ENCODE peak calls at places on chromosomes 12 and 14, in seven cellular contexts. One of them, this sample, is unnamed. For H4K20me1, the result is how much of the 10 kb centered on the place peaks cover.

GRCh38 chr14:37596790-37597189 is 1.4 kb downstream of the TTC6 start:
- DNase-seq in endothelial cell of umbilical vein: no peak
- DNase-seq in hepatocyte: no peak
- DNase-seq in neural progenitor cell: peak
- DNase-seq in fibroblast of lung: no peak
- DNase-seq in IMR-90: no peak
- DNase-seq in PC-3: peak
- DNase-seq in this sample: peak

GRCh38 chr12:113591480-113591971 is 119.9 kb upstream of the LHX5 start:
- DNase-seq in hepatocyte: peak
- DNase-seq in PC-3: peak
- DNase-seq in endothelial cell of umbilical vein: no peak
- DNase-seq in fibroblast of lung: no peak
- DNase-seq in neural progenitor cell: peak
- DNase-seq in IMR-90: no peak
- DNase-seq in this sample: peak

GRCh38 chr14:78022059-78022458 is 148.1 kb upstream of the NRXN3 start:
- DNase-seq in neural progenitor cell: peak
- DNase-seq in fibroblast of lung: peak
- DNase-seq in hepatocyte: peak
- DNase-seq in endothelial cell of umbilical vein: peak
- DNase-seq in PC-3: peak
- DNase-seq in IMR-90: peak
- DNase-seq in this sample: peak

GRCh38 chr12:14665354-14666348 is 30.7 kb downstream of the GUCY2C start:
- DNase-seq in fibroblast of lung: no peak
- DNase-seq in PC-3: no peak
- DNase-seq in IMR-90: no peak
- DNase-seq in hepatocyte: no peak
- DNase-seq in neural progenitor cell: peak
- DNase-seq in endothelial cell of umbilical vein: no peak
- DNase-seq in this sample: no peak

GRCh38 chr14:31090872-31091764 is 64.9 kb upstream of the STRN3 start:
- DNase-seq in hepatocyte: peak
- DNase-seq in PC-3: peak
- DNase-seq in IMR-90: peak
- DNase-seq in endothelial cell of umbilical vein: peak
- DNase-seq in neural progenitor cell: no peak
- DNase-seq in fibroblast of lung: peak
- DNase-seq in this sample: peak

GRCh38 chr12:103538397-103538796 is 42.6 kb upstream of the C12orf42 start:
- DNase-seq in PC-3: peak
- DNase-seq in neural progenitor cell: no peak
- DNase-seq in hepatocyte: no peak
- DNase-seq in fibroblast of lung: no peak
- DNase-seq in endothelial cell of umbilical vein: no peak
- DNase-seq in IMR-90: no peak
- DNase-seq in this sample: no peak

GRCh38 chr14:89892953-89893352 is 61.6 kb downstream of the EFCAB11 start:
- DNase-seq in neural progenitor cell: no peak
- DNase-seq in endothelial cell of umbilical vein: no peak
- DNase-seq in fibroblast of lung: no peak
- DNase-seq in hepatocyte: no peak
- DNase-seq in IMR-90: no peak
- DNase-seq in PC-3: no peak
- DNase-seq in this sample: no peak

GRCh38 chr12:1801285-1801975 is 18.9 kb upstream of the LRTM2 start:
- DNase-seq in fibroblast of lung: peak
- DNase-seq in hepatocyte: no peak
- DNase-seq in neural progenitor cell: no peak
- DNase-seq in PC-3: no peak
- DNase-seq in IMR-90: peak
- DNase-seq in endothelial cell of umbilical vein: no peak
- DNase-seq in this sample: peak

GRCh38 chr12:79857675-79858074 is 77.2 kb downstream of the PPP1R12A start:
- DNase-seq in endothelial cell of umbilical vein: no peak
- DNase-seq in neural progenitor cell: no peak
- DNase-seq in hepatocyte: no peak
- DNase-seq in fibroblast of lung: no peak
- DNase-seq in PC-3: no peak
- DNase-seq in IMR-90: no peak
- DNase-seq in this sample: no peak

GRCh38 chr12:5969156-5969973 is 24.3 kb upstream of the ANO2 start:
- DNase-seq in fibroblast of lung: no peak
- DNase-seq in IMR-90: no peak
- DNase-seq in neural progenitor cell: peak
- DNase-seq in PC-3: no peak
- DNase-seq in endothelial cell of umbilical vein: no peak
- DNase-seq in hepatocyte: no peak
- DNase-seq in this sample: no peak

GRCh38 chr14:22554706-22555572 is 34.1 kb downstream of the DAD1 start:
- DNase-seq in fibroblast of lung: no peak
- DNase-seq in neural progenitor cell: no peak
- DNase-seq in PC-3: no peak
- DNase-seq in endothelial cell of umbilical vein: no peak
- DNase-seq in IMR-90: no peak
- DNase-seq in hepatocyte: no peak
- DNase-seq in this sample: no peak

GRCh38 chr12:125186471-125187147 is 121.4 kb downstream of the AACS start:
- DNase-seq in IMR-90: no peak
- DNase-seq in endothelial cell of umbilical vein: no peak
- DNase-seq in fibroblast of lung: no peak
- DNase-seq in hepatocyte: no peak
- DNase-seq in PC-3: no peak
- DNase-seq in neural progenitor cell: peak
- DNase-seq in this sample: peak

GRCh38 chr12:51234533-51234932 is 4.1 kb upstream of the DAZAP2 start:
- DNase-seq in fibroblast of lung: no peak
- DNase-seq in hepatocyte: no peak
- DNase-seq in PC-3: no peak
- DNase-seq in neural progenitor cell: no peak
- DNase-seq in endothelial cell of umbilical vein: no peak
- DNase-seq in IMR-90: no peak
- DNase-seq in this sample: no peak

GRCh38 chr14:104185916-104186495 is 47.6 kb downstream of the KIF26A start:
- DNase-seq in PC-3: no peak
- DNase-seq in neural progenitor cell: no peak
- DNase-seq in fibroblast of lung: no peak
- DNase-seq in hepatocyte: no peak
- DNase-seq in IMR-90: no peak
- DNase-seq in endothelial cell of umbilical vein: no peak
- DNase-seq in this sample: no peak

GRCh38 chr14:104182857-104183425 is 44.6 kb downstream of the KIF26A start:
- DNase-seq in fibroblast of lung: no peak
- DNase-seq in neural progenitor cell: no peak
- DNase-seq in endothelial cell of umbilical vein: no peak
- DNase-seq in IMR-90: no peak
- DNase-seq in PC-3: no peak
- DNase-seq in hepatocyte: no peak
- DNase-seq in this sample: no peak

GRCh38 chr14:104184911-104185499 is 46.6 kb downstream of the KIF26A start:
- DNase-seq in fibroblast of lung: no peak
- DNase-seq in hepatocyte: peak
- DNase-seq in PC-3: peak
- DNase-seq in endothelial cell of umbilical vein: peak
- DNase-seq in IMR-90: no peak
- DNase-seq in neural progenitor cell: no peak
- DNase-seq in this sample: no peak

GRCh38 chr14:104183796-104184195 is 45.4 kb downstream of the KIF26A start:
- DNase-seq in endothelial cell of umbilical vein: no peak
- DNase-seq in PC-3: no peak
- DNase-seq in hepatocyte: no peak
- DNase-seq in neural progenitor cell: no peak
- DNase-seq in fibroblast of lung: no peak
- DNase-seq in IMR-90: no peak
- DNase-seq in this sample: no peak

GRCh38 chr14:104184506-104184905 is 46.1 kb downstream of the KIF26A start:
- DNase-seq in fibroblast of lung: no peak
- DNase-seq in hepatocyte: no peak
- DNase-seq in IMR-90: no peak
- DNase-seq in neural progenitor cell: no peak
- DNase-seq in endothelial cell of umbilical vein: peak
- DNase-seq in PC-3: no peak
- DNase-seq in this sample: no peak
- H3K27ac ChIP-seq in fibroblast of lung: no peak
- H3K27ac ChIP-seq in hepatocyte: no peak
- H3K27ac ChIP-seq in IMR-90: no peak
- H3K27ac ChIP-seq in neural progenitor cell: no peak
- H3K27ac ChIP-seq in endothelial cell of umbilical vein: peak
- H3K27ac ChIP-seq in PC-3: no peak
- H3K27ac ChIP-seq in this sample: no peak

DNA sequence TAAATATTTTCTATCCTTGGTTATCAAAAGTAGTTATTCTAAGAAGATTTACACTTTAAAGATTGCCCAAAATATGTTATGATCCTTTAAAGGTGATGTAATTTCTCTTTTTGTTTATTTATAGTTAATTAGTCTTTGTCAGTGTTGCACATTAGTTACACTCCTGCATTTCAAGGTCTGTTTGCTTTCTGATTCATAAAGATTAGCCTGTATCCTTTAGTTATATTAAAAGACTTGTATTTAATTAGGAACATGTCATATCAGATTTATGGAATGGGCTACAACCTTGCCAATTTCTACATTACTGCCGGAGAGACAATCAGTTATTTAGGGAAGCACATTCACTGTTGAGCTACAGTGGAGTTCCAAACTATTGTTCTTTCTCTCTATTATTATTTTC is 3.5 kb downstream of the EPYC start:
- DNase-seq in fibroblast of lung: peak
- DNase-seq in hepatocyte: no peak
- DNase-seq in neural progenitor cell: no peak
- DNase-seq in endothelial cell of umbilical vein: peak
- DNase-seq in IMR-90: no peak
- DNase-seq in PC-3: no peak
- DNase-seq in this sample: no peak
- H3K4me2 ChIP-seq in fibroblast of lung: no peak
- H3K4me2 ChIP-seq in hepatocyte: no peak
- H3K4me2 ChIP-seq in neural progenitor cell: no peak
- H3K4me2 ChIP-seq in endothelial cell of umbilical vein: no peak
- H3K4me2 ChIP-seq in IMR-90: no peak
- H3K4me2 ChIP-seq in PC-3: no peak
- H3K4me2 ChIP-seq in this sample: no peak

GRCh38 chr12:32148372-32148771 is 41.7 kb downstream of the BICD1 start:
- DNase-seq in IMR-90: peak
- DNase-seq in fibroblast of lung: peak
- DNase-seq in neural progenitor cell: no peak
- DNase-seq in endothelial cell of umbilical vein: no peak
- DNase-seq in PC-3: peak
- DNase-seq in hepatocyte: no peak
- DNase-seq in this sample: no peak

GRCh38 chr12:32151552-32151951 is 44.9 kb downstream of the BICD1 start:
- DNase-seq in endothelial cell of umbilical vein: no peak
- DNase-seq in neural progenitor cell: no peak
- DNase-seq in fibroblast of lung: no peak
- DNase-seq in PC-3: no peak
- DNase-seq in hepatocyte: no peak
- DNase-seq in IMR-90: no peak
- DNase-seq in this sample: no peak

GRCh38 chr12:32146074-32146873 is 39.6 kb downstream of the BICD1 start:
- DNase-seq in PC-3: no peak
- DNase-seq in endothelial cell of umbilical vein: no peak
- DNase-seq in neural progenitor cell: no peak
- DNase-seq in fibroblast of lung: no peak
- DNase-seq in hepatocyte: no peak
- DNase-seq in IMR-90: no peak
- DNase-seq in this sample: no peak

GRCh38 chr12:32151081-32151480 is 44.4 kb downstream of the BICD1 start:
- DNase-seq in IMR-90: no peak
- DNase-seq in PC-3: no peak
- DNase-seq in endothelial cell of umbilical vein: no peak
- DNase-seq in fibroblast of lung: no peak
- DNase-seq in hepatocyte: no peak
- DNase-seq in neural progenitor cell: no peak
- DNase-seq in this sample: no peak

DNA sequence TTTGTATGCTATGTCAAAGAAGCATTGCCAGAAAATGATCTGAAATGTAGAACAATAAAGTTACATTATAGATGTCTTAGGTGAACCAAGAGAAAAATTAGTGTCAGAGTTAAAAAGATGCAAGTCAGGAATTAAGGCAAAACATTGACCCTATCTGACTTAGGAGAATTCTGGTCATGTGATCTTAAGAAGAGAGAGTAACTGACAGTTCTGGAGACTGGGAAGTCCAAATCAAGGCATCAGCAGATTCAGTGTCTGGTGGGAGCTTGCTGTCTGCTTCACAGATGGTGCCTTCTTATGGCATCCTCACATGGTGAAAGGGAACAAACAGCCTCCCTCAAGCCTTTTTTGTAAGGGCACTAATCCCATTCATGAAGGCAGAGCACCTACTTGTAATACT is 42.8 kb downstream of the BICD1 start:
- DNase-seq in neural progenitor cell: no peak
- DNase-seq in endothelial cell of umbilical vein: no peak
- DNase-seq in PC-3: no peak
- DNase-seq in hepatocyte: no peak
- DNase-seq in fibroblast of lung: no peak
- DNase-seq in IMR-90: no peak
- DNase-seq in this sample: no peak
- H4K20me1 ChIP-seq in neural progenitor cell: under half
- H4K20me1 ChIP-seq in endothelial cell of umbilical vein: under half
- H4K20me1 ChIP-seq in PC-3: under half
- H4K20me1 ChIP-seq in hepatocyte: under half
- H4K20me1 ChIP-seq in fibroblast of lung: under half
- H4K20me1 ChIP-seq in IMR-90: under half
- H4K20me1 ChIP-seq in this sample: under half

GRCh38 chr14:67644428-67644827 is 24.7 kb downstream of the ARG2 start:
- DNase-seq in fibroblast of lung: peak
- DNase-seq in PC-3: no peak
- DNase-seq in IMR-90: peak
- DNase-seq in endothelial cell of umbilical vein: no peak
- DNase-seq in neural progenitor cell: no peak
- DNase-seq in hepatocyte: no peak
- DNase-seq in this sample: no peak

GRCh38 chr14:67645414-67645813 is 25.7 kb downstream of the ARG2 start:
- DNase-seq in fibroblast of lung: no peak
- DNase-seq in endothelial cell of umbilical vein: no peak
- DNase-seq in IMR-90: no peak
- DNase-seq in neural progenitor cell: no peak
- DNase-seq in hepatocyte: no peak
- DNase-seq in PC-3: no peak
- DNase-seq in this sample: no peak

GRCh38 chr14:67641902-67642749 is 22.4 kb downstream of the ARG2 start:
- DNase-seq in neural progenitor cell: no peak
- DNase-seq in hepatocyte: no peak
- DNase-seq in fibroblast of lung: no peak
- DNase-seq in IMR-90: no peak
- DNase-seq in endothelial cell of umbilical vein: no peak
- DNase-seq in PC-3: no peak
- DNase-seq in this sample: no peak

GRCh38 chr14:67643671-67644070 is 24.0 kb downstream of the ARG2 start:
- DNase-seq in fibroblast of lung: no peak
- DNase-seq in hepatocyte: no peak
- DNase-seq in neural progenitor cell: no peak
- DNase-seq in endothelial cell of umbilical vein: no peak
- DNase-seq in PC-3: no peak
- DNase-seq in IMR-90: no peak
- DNase-seq in this sample: no peak

GRCh38 chr14:67641480-67641879 is 21.8 kb downstream of the ARG2 start:
- DNase-seq in IMR-90: no peak
- DNase-seq in PC-3: no peak
- DNase-seq in hepatocyte: no peak
- DNase-seq in endothelial cell of umbilical vein: no peak
- DNase-seq in neural progenitor cell: no peak
- DNase-seq in fibroblast of lung: no peak
- DNase-seq in this sample: no peak
- H3K27ac ChIP-seq in IMR-90: no peak
- H3K27ac ChIP-seq in PC-3: no peak
- H3K27ac ChIP-seq in hepatocyte: no peak
- H3K27ac ChIP-seq in endothelial cell of umbilical vein: no peak
- H3K27ac ChIP-seq in neural progenitor cell: no peak
- H3K27ac ChIP-seq in fibroblast of lung: no peak
- H3K27ac ChIP-seq in this sample: no peak

GRCh38 chr12:118370601-118371000 is 2.1 kb downstream of the TAOK3 start:
- DNase-seq in fibroblast of lung: no peak
- DNase-seq in endothelial cell of umbilical vein: no peak
- DNase-seq in neural progenitor cell: peak
- DNase-seq in PC-3: peak
- DNase-seq in IMR-90: no peak
- DNase-seq in hepatocyte: no peak
- DNase-seq in this sample: no peak
- H3K4me2 ChIP-seq in fibroblast of lung: peak
- H3K4me2 ChIP-seq in endothelial cell of umbilical vein: peak
- H3K4me2 ChIP-seq in neural progenitor cell: peak
- H3K4me2 ChIP-seq in PC-3: peak
- H3K4me2 ChIP-seq in IMR-90: peak
- H3K4me2 ChIP-seq in hepatocyte: peak
- H3K4me2 ChIP-seq in this sample: peak